ENCODE peak calls at places on chromosome 14, in seven cellular contexts. One of them, this sample, is unnamed.

GRCh38 chr14:64965356-64966000 is 6.7 kb downstream of the RAB15 start:
- DNase-seq in small intestine: no peak
- DNase-seq in fibroblast of pulmonary artery: no peak
- DNase-seq in epithelial cell of proximal tubule: no peak
- DNase-seq in ovary: no peak
- DNase-seq in heart left ventricle: no peak
- DNase-seq in uterus: no peak
- DNase-seq in this sample: no peak

GRCh38 chr14:51484491-51484890 is 167.2 kb upstream of the FRMD6 start:
- DNase-seq in small intestine: no peak
- DNase-seq in fibroblast of pulmonary artery: no peak
- DNase-seq in epithelial cell of proximal tubule: no peak
- DNase-seq in ovary: no peak
- DNase-seq in heart left ventricle: no peak
- DNase-seq in uterus: peak; percentile 67
- DNase-seq in this sample: no peak

GRCh38 chr14:51533160-51533559 is 118.5 kb upstream of the FRMD6 start:
- DNase-seq in small intestine: no peak
- DNase-seq in fibroblast of pulmonary artery: no peak
- DNase-seq in epithelial cell of proximal tubule: no peak
- DNase-seq in ovary: no peak
- DNase-seq in heart left ventricle: no peak
- DNase-seq in uterus: no peak
- DNase-seq in this sample: no peak

GRCh38 chr14:51846631-51847488 is 13.6 kb upstream of the GNG2 start:
- DNase-seq in small intestine: peak; percentile 79
- DNase-seq in fibroblast of pulmonary artery: peak; percentile 90
- DNase-seq in epithelial cell of proximal tubule: no peak
- DNase-seq in ovary: no peak
- DNase-seq in heart left ventricle: peak; percentile 38
- DNase-seq in uterus: peak; percentile 26
- DNase-seq in this sample: no peak

GRCh38 chr14:60311417-60311816 is 62.4 kb downstream of the PPM1A start:
- DNase-seq in small intestine: peak; percentile 33
- DNase-seq in fibroblast of pulmonary artery: peak; percentile 52
- DNase-seq in epithelial cell of proximal tubule: no peak
- DNase-seq in ovary: no peak
- DNase-seq in heart left ventricle: no peak
- DNase-seq in uterus: no peak
- DNase-seq in this sample: no peak

GRCh38 chr14:75452900-75453816 is 25.3 kb downstream of the JDP2 start:
- DNase-seq in small intestine: no peak
- DNase-seq in fibroblast of pulmonary artery: peak; percentile 88
- DNase-seq in epithelial cell of proximal tubule: peak; percentile 38
- DNase-seq in ovary: peak; percentile 89
- DNase-seq in heart left ventricle: peak; percentile 55
- DNase-seq in uterus: peak; percentile 79
- DNase-seq in this sample: peak; percentile 84

GRCh38 chr14:89121961-89122675 is 294.9 kb downstream of the FOXN3 start:
- DNase-seq in small intestine: no peak
- DNase-seq in fibroblast of pulmonary artery: no peak
- DNase-seq in epithelial cell of proximal tubule: no peak
- DNase-seq in ovary: no peak
- DNase-seq in heart left ventricle: no peak
- DNase-seq in uterus: no peak
- DNase-seq in this sample: no peak

GRCh38 chr14:73878436-73878835 is 8.2 kb upstream of the ZNF410 start:
- DNase-seq in small intestine: no peak
- DNase-seq in fibroblast of pulmonary artery: no peak
- DNase-seq in epithelial cell of proximal tubule: no peak
- DNase-seq in ovary: no peak
- DNase-seq in heart left ventricle: no peak
- DNase-seq in uterus: no peak
- DNase-seq in this sample: no peak

GRCh38 chr14:80381964-80382363 is 170.7 kb upstream of the DIO2 start:
- DNase-seq in small intestine: no peak
- DNase-seq in fibroblast of pulmonary artery: no peak
- DNase-seq in epithelial cell of proximal tubule: no peak
- DNase-seq in ovary: no peak
- DNase-seq in heart left ventricle: no peak
- DNase-seq in uterus: no peak
- DNase-seq in this sample: no peak

GRCh38 chr14:104395276-104395675 is 184.3 kb upstream of the C14orf180 start:
- DNase-seq in small intestine: no peak
- DNase-seq in fibroblast of pulmonary artery: no peak
- DNase-seq in epithelial cell of proximal tubule: no peak
- DNase-seq in ovary: no peak
- DNase-seq in heart left ventricle: no peak
- DNase-seq in uterus: no peak
- DNase-seq in this sample: no peak

GRCh38 chr14:78253986-78254385 is 83.8 kb downstream of the NRXN3 start:
- DNase-seq in small intestine: no peak
- DNase-seq in fibroblast of pulmonary artery: peak; percentile 3
- DNase-seq in epithelial cell of proximal tubule: peak; percentile 83
- DNase-seq in ovary: no peak
- DNase-seq in heart left ventricle: no peak
- DNase-seq in uterus: no peak
- DNase-seq in this sample: no peak

GRCh38 chr14:100826371-100827139 is 637 bp downstream of the MEG3 start:
- DNase-seq in small intestine: no peak
- DNase-seq in fibroblast of pulmonary artery: no peak
- DNase-seq in epithelial cell of proximal tubule: no peak
- DNase-seq in ovary: peak; percentile 52
- DNase-seq in heart left ventricle: no peak
- DNase-seq in uterus: no peak
- DNase-seq in this sample: no peak
- H3K4me3 ChIP-seq in small intestine: no peak overlapping the region
- H3K4me3 ChIP-seq in fibroblast of pulmonary artery: peak overlapping the region; percentile 82
- H3K4me3 ChIP-seq in epithelial cell of proximal tubule: no peak overlapping the region
- H3K4me3 ChIP-seq in ovary: peak overlapping the region; percentile 49
- H3K4me3 ChIP-seq in heart left ventricle: no peak overlapping the region
- H3K4me3 ChIP-seq in uterus: peak overlapping the region; percentile 35
- H3K4me3 ChIP-seq in this sample: no peak overlapping the region

GRCh38 chr14:21267431-21267845 is 1.8 kb downstream of the HNRNPC start:
- DNase-seq in small intestine: no peak
- DNase-seq in fibroblast of pulmonary artery: no peak
- DNase-seq in epithelial cell of proximal tubule: no peak
- DNase-seq in ovary: no peak
- DNase-seq in heart left ventricle: no peak
- DNase-seq in uterus: no peak
- DNase-seq in this sample: no peak
- H3K4me3 ChIP-seq in small intestine: no peak overlapping the region
- H3K4me3 ChIP-seq in fibroblast of pulmonary artery: peak overlapping the region; percentile 77
- H3K4me3 ChIP-seq in epithelial cell of proximal tubule: peak overlapping the region; percentile 84
- H3K4me3 ChIP-seq in ovary: peak overlapping the region; percentile 90
- H3K4me3 ChIP-seq in heart left ventricle: no peak overlapping the region
- H3K4me3 ChIP-seq in uterus: peak overlapping the region; percentile 67
- H3K4me3 ChIP-seq in this sample: peak overlapping the region; percentile 99

GRCh38 chr14:91119556-91120311 is 5.9 kb downstream of the DGLUCY start:
- DNase-seq in small intestine: no peak
- DNase-seq in fibroblast of pulmonary artery: peak; percentile 53
- DNase-seq in epithelial cell of proximal tubule: peak; percentile 63
- DNase-seq in ovary: no peak
- DNase-seq in heart left ventricle: no peak
- DNase-seq in uterus: no peak
- DNase-seq in this sample: no peak
- H3K4me3 ChIP-seq in small intestine: no peak overlapping the region
- H3K4me3 ChIP-seq in fibroblast of pulmonary artery: no peak overlapping the region
- H3K4me3 ChIP-seq in epithelial cell of proximal tubule: no peak overlapping the region
- H3K4me3 ChIP-seq in ovary: no peak overlapping the region
- H3K4me3 ChIP-seq in heart left ventricle: no peak overlapping the region
- H3K4me3 ChIP-seq in uterus: no peak overlapping the region
- H3K4me3 ChIP-seq in this sample: no peak overlapping the region

GRCh38 chr14:26204954-26205479 is 392.8 kb downstream of the NOVA1 start:
- DNase-seq in small intestine: no peak
- DNase-seq in fibroblast of pulmonary artery: peak; percentile 42
- DNase-seq in epithelial cell of proximal tubule: no peak
- DNase-seq in ovary: peak; percentile 70
- DNase-seq in heart left ventricle: no peak
- DNase-seq in uterus: peak; percentile 23
- DNase-seq in this sample: peak; percentile 46
- H3K4me3 ChIP-seq in small intestine: no peak overlapping the region
- H3K4me3 ChIP-seq in fibroblast of pulmonary artery: peak overlapping the region; percentile 54
- H3K4me3 ChIP-seq in epithelial cell of proximal tubule: peak overlapping the region; percentile 56
- H3K4me3 ChIP-seq in ovary: peak overlapping the region; percentile 26
- H3K4me3 ChIP-seq in heart left ventricle: no peak overlapping the region
- H3K4me3 ChIP-seq in uterus: peak overlapping the region; percentile 29
- H3K4me3 ChIP-seq in this sample: peak overlapping the region; percentile 46

GRCh38 chr14:103160321-103161053 is 37.2 kb downstream of the TNFAIP2 start:
- DNase-seq in small intestine: no peak
- DNase-seq in fibroblast of pulmonary artery: no peak
- DNase-seq in epithelial cell of proximal tubule: no peak
- DNase-seq in ovary: no peak
- DNase-seq in heart left ventricle: no peak
- DNase-seq in uterus: no peak
- DNase-seq in this sample: no peak
- H3K4me3 ChIP-seq in small intestine: no peak overlapping the region
- H3K4me3 ChIP-seq in fibroblast of pulmonary artery: no peak overlapping the region
- H3K4me3 ChIP-seq in epithelial cell of proximal tubule: no peak overlapping the region
- H3K4me3 ChIP-seq in ovary: no peak overlapping the region
- H3K4me3 ChIP-seq in heart left ventricle: no peak overlapping the region
- H3K4me3 ChIP-seq in uterus: no peak overlapping the region
- H3K4me3 ChIP-seq in this sample: no peak overlapping the region

DNA sequence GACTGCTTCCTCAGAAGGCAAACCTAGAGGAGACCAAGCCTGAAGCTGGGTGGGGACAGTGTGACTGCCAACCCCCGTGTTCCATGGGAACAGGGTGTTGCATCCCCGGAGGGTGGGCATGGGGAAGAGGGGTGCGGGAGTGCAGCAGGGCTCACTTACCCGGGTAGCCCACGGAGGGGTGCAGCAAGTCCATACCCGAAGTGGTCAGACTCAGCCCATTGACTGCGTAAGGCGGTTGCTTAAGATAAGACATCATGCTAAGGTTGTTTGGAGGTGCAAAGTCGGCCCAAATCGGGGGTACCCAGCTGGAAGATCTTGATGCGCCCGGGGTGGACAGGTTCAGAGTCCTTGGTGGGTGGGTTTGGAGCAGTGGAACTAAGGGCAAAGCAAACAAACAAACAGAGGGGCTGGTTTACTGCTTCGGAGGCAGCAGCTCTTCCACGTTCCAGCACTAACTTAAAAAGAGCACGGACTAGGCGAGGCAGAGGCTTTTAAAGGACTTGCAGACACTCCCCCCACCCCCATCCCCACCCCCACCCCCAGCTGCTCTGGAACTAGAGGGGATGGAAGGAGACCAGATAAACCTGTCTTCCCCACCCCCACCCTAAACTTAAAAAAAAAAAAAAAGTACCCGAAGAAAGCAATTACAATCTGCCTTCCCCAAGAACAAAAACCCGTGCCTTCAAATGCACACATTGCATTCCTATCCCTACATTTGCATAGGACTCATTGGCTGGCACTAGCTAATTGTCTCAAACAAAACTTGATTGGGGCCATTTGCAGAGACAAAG is 4.9 kb downstream of the OTX2 start:
- DNase-seq in small intestine: no peak
- DNase-seq in fibroblast of pulmonary artery: no peak
- DNase-seq in epithelial cell of proximal tubule: no peak
- DNase-seq in ovary: no peak
- DNase-seq in heart left ventricle: no peak
- DNase-seq in uterus: no peak
- DNase-seq in this sample: no peak
- H3K4me3 ChIP-seq in small intestine: no peak overlapping the region
- H3K4me3 ChIP-seq in fibroblast of pulmonary artery: no peak overlapping the region
- H3K4me3 ChIP-seq in epithelial cell of proximal tubule: no peak overlapping the region
- H3K4me3 ChIP-seq in ovary: no peak overlapping the region
- H3K4me3 ChIP-seq in heart left ventricle: no peak overlapping the region
- H3K4me3 ChIP-seq in uterus: no peak overlapping the region
- H3K4me3 ChIP-seq in this sample: no peak overlapping the region

GRCh38 chr14:95538801-95539509 is 4.1 kb downstream of the GLRX5 start:
- DNase-seq in small intestine: no peak
- DNase-seq in fibroblast of pulmonary artery: no peak
- DNase-seq in epithelial cell of proximal tubule: no peak
- DNase-seq in ovary: no peak
- DNase-seq in heart left ventricle: no peak
- DNase-seq in uterus: no peak
- DNase-seq in this sample: no peak
- H3K4me3 ChIP-seq in small intestine: no peak overlapping the region
- H3K4me3 ChIP-seq in fibroblast of pulmonary artery: no peak overlapping the region
- H3K4me3 ChIP-seq in epithelial cell of proximal tubule: no peak overlapping the region
- H3K4me3 ChIP-seq in ovary: no peak overlapping the region
- H3K4me3 ChIP-seq in heart left ventricle: no peak overlapping the region
- H3K4me3 ChIP-seq in uterus: no peak overlapping the region
- H3K4me3 ChIP-seq in this sample: no peak overlapping the region